ENCODE peak calls at places on chromosomes 13 and 19, in four cellular contexts. N is endothelial cell, D is BE2C, Y is lower lobe of right lung. E is an unnamed sample.

GRCh38 chr19:18292810-18293641 is 11.6 kb upstream of the JUND start:
- DNase-seq in N (peak), D (peak), Y (peak), E (peak)

GRCh38 chr19:55146648-55147218 is 2.3 kb downstream of the TNNT1 start:
- DNase-seq in N (no peak), D (no peak), Y (no peak), E (no peak)

GRCh38 chr13:107450931-107451330 is 764.4 kb downstream of the LIG4 start:
- DNase-seq in N (no peak), D (peak), Y (no peak), E (no peak)

GRCh38 chr19:39996218-39996810 is 546 bp upstream of the ZNF546 start:
- DNase-seq in N (no peak), D (peak), Y (no peak), E (no peak)

GRCh38 chr19:49761625-49762311 is 1.3 kb downstream of the TSKS start:
- DNase-seq in N (peak), D (no peak), Y (no peak), E (no peak)

GRCh38 chr13:40922437-40923040 is 96.6 kb downstream of the ELF1 start:
- DNase-seq in N (no peak), D (no peak), Y (no peak), E (no peak)

GRCh38 chr13:45086484-45086883 is 33.8 kb upstream of the GTF2F2 start:
- DNase-seq in N (no peak), D (no peak), Y (no peak), E (no peak)

GRCh38 chr19:3062165-3063105 is at the start of gene TLE5:
- DNase-seq in N (peak), D (peak), Y (peak), E (no peak)

GRCh38 chr19:30174791-30175190 is 197.4 kb upstream of the ZNF536 start:
- DNase-seq in N (no peak), D (no peak), Y (no peak), E (no peak)

GRCh38 chr13:95677564-95678386 is 836 bp downstream of the DNAJC3 start:
- DNase-seq in N (no peak), D (no peak), Y (no peak), E (no peak)

GRCh38 chr19:2341987-2342386 is 13.5 kb downstream of the SPPL2B start:
- DNase-seq in N (no peak), D (no peak), Y (peak), E (no peak)

GRCh38 chr19:17681505-17682125 is 6.5 kb downstream of the UNC13A start:
- DNase-seq in N (peak), D (no peak), Y (no peak), E (no peak)

GRCh38 chr13:25923217-25924085 is 128.4 kb downstream of the SHISA2 start:
- DNase-seq in N (no peak), D (no peak), Y (no peak), E (no peak)

GRCh38 chr19:58386576-58387337 is at the start of gene RPS5:
- DNase-seq in N (peak), D (peak), Y (peak), E (peak)

GRCh38 chr13:38850868-38851626 is 139.6 kb downstream of the STOML3 start:
- DNase-seq in N (no peak), D (no peak), Y (no peak), E (no peak)

GRCh38 chr19:18399008-18399407 is 1.6 kb upstream of the LRRC25 start:
- DNase-seq in N (no peak), D (no peak), Y (no peak), E (peak)

GRCh38 chr13:29369060-29369743 is 226.3 kb downstream of the SLC7A1 start:
- DNase-seq in N (peak), D (peak), Y (no peak), E (no peak)

GRCh38 chr13:94811753-94812152 is 99.4 kb upstream of the SOX21 start:
- DNase-seq in N (no peak), D (no peak), Y (no peak), E (no peak)

GRCh38 chr13:99467764-99468163 is 33.5 kb upstream of the TM9SF2 start:
- DNase-seq in N (no peak), D (no peak), Y (no peak), E (no peak)

GRCh38 chr19:32876919-32877285 is 7.3 kb upstream of the SLC7A9 start:
- DNase-seq in N (no peak), D (no peak), Y (no peak), E (no peak)

GRCh38 chr13:105972811-105973590 is 562.5 kb downstream of the EFNB2 start:
- DNase-seq in N (no peak), D (no peak), Y (no peak), E (no peak)

GRCh38 chr13:65656740-65657329 is 1573.3 kb downstream of the PCDH9 start:
- DNase-seq in N (no peak), D (no peak), Y (no peak), E (no peak)

GRCh38 chr19:1261512-1261862 is 7.6 kb upstream of the CIRBP start:
- DNase-seq in N (no peak), D (no peak), Y (peak), E (no peak)
- TF ChIP-seq CTCF in N (peak), D (peak), Y (no peak), E (peak)

DNA sequence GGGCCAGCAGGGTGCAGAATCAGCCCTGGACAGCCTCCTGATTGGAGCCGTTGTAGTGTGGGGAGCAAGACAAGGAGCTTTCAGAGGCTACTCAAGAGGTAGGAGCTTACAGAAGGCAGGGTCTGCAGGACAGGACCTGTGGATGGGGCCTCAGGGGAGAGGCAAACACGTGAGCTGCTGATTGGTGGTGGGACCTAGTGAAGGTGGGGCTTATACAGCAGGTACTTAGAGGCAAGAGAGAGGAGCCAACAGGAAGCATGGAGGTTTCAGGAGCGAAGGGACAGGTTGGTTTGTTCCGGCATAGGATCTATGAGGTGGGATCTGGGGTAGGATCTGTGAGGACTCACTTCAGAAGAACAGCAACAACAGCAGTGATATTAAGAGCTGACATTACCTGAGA is 32.4 kb downstream of the ZSWIM4 start:
- DNase-seq in N (no peak), D (no peak), Y (no peak), E (no peak)
- TF ChIP-seq CTCF in N (no peak), D (no peak), Y (no peak), E (no peak)

DNA sequence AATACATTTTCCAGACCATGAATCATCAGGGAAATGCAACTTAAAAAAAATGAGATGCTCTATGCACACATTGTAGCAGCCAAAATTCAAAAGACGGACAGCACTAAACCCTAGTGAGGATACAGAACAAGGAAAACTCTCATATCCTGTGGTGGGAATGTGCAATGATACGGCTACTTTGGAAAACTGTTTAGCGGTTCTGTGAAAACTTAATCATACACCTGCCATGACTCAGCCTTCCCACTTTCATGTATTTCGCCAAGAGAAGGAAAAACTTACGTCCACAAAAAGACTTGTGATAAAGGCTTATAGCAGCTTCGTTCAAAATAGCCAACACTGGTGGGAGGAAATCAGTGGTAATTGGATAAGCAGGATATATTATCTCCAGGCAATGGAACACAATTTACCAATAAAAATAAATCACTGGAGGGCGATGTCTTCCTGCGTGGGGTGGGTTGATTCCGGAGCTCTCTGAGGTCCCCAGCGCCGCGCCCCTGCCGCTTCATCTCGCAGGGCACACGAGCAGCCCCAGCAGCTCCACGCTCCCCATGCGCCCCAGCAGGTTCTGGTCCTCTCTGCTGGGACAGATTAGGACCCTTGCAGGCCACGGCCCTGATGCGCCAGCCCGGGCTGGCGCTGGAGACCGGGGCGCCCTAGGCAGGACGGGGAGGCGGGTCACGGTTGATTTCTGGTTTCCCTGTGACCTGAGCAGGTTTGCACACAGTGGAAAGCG is 97.2 kb upstream of the ARHGEF7 start:
- DNase-seq in N (no peak), D (no peak), Y (no peak), E (no peak)
- TF ChIP-seq CTCF in N (no peak), D (no peak), Y (no peak), E (no peak)

GRCh38 chr19:37309834-37310575 is 60.9 kb upstream of the ZNF527 start:
- DNase-seq in N (no peak), D (no peak), Y (no peak), E (no peak)
- TF ChIP-seq CTCF in N (no peak), D (peak), Y (no peak), E (no peak)

DNA sequence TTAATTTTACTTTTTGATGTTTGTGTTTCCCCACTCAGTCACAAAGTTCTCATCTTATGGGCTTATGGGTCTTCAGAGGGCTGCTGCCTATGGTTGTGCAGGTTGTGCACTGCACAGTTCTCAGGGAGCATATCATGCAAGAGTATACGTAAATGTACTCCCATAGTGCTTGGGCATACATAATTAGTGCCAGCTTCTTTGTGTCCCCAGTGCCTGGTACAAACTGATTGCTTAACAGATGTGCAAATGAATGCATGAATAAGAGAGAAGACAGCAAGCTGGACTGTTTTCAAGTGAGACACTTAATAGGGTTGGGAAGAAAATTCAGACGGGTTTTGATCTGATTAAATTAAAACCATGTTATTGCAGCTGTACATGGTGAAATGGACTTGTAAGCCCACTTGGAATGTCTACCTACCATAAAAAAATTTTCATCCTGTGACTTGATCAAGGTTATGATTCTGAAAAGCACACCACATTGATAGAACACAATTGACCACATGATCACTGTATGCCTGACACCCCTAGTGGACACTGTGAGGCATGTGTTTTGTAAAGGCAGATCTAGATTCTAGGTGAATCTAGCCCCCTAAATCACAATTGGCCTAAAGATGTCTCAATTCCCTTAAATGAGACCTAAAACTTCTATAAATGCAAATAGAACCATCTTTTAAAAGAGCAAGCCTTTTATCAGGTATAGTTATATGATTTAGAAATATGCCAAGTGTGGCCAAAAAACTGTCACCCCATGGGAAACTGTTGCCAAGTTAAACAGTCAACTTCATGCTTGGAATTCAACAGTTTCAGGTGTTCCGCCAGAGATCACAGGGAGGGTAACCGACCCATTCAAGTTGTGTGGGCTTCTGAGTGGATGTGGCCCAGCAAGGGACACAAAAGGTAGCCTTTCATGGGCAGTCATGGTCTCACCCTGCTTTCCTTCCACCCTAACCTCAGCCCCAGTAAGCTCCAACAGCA is 27.9 kb downstream of the FAM124A start:
- DNase-seq in N (no peak), D (no peak), Y (no peak), E (no peak)
- TF ChIP-seq CTCF in N (peak), D (peak), Y (peak), E (peak)

GRCh38 chr19:42028304-42029216 is 34.5 kb upstream of the ATP1A3 start:
- DNase-seq in N (peak), D (peak), Y (no peak), E (no peak)
- TF ChIP-seq CTCF in N (peak), D (peak), Y (peak), E (peak)

DNA sequence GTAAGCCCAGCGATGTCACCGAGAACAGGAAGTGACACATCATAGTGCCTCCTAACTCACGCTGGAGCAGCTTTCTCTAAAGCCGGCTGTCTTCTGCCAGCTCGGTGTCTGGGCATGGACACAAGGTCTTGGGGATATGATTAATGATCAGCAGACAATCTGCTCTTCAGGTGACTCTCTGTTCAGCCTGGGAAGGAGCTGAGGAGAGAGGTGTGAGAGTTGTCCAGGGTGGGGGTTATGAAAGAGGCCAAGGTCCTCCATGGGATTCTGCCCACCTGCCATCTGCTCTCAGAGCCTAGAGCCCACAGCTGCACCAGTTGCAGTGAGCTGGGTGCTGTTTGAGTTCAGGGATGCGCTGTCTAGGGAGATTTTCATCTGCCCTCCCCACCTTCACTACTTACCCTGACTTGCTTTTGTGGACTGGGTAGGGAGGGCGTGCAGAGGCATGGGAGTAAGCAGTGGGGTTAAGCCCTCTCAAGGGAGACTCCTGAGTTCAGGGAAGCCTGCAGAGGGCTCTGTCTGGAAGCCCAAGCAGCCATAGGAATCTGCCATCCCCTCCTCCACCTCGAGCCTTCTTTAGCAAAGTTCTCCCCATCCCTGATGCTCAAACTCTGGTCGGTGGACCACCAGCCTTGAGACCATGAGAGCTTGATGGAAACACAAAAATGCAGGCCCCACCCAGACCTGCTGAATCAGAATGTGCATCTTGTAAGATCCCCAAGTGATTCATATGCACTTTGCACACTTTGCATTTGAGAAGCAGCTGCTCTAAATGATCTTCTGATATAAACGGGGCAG is 539.7 kb downstream of the RFC3 start:
- DNase-seq in N (no peak), D (no peak), Y (no peak), E (no peak)
- TF ChIP-seq CTCF in N (no peak), D (no peak), Y (no peak), E (no peak)

E was measured in CD14-positive monocyte.